ENCODE peak calls at places on chromosomes 16 and 17, in seven cellular contexts. W is ascending aorta, I is DND-41, Q is lung, N is GM23338, X is stomach, L is OCI-LY7. H is an unnamed sample.

GRCh38 chr17:79698086-79698690 is 32.6 kb upstream of the ENPP7 start:
- DNase-seq in N (no peak), W (no peak), X (no peak), I (no peak), Q (no peak), L (no peak), H (no peak)

GRCh38 chr16:53546988-53547391 is 44.0 kb upstream of the AKTIP start:
- DNase-seq in N (peak), L (no peak), W (no peak), X (no peak), Q (no peak), I (peak), H (no peak)

GRCh38 chr16:84404936-84405640 is 36.8 kb downstream of the ATP2C2 start:
- DNase-seq in L (no peak), N (no peak), X (no peak), W (no peak), Q (no peak), I (no peak), H (no peak)

GRCh38 chr16:86774931-86775330 is 196.6 kb downstream of the FOXL1 start:
- DNase-seq in I (no peak), Q (no peak), N (no peak), X (no peak), W (no peak), L (no peak), H (no peak)

GRCh38 chr17:40321502-40322416 is 12.8 kb downstream of the RARA start:
- DNase-seq in W (no peak), L (no peak), I (no peak), N (no peak), Q (peak), X (peak), H (no peak)

GRCh38 chr17:69188064-69188463 is 40.6 kb downstream of the ABCA10 start:
- DNase-seq in L (no peak), N (no peak), Q (no peak), W (no peak), I (no peak), X (no peak), H (no peak)

GRCh38 chr16:56354016-56354415 is 71.3 kb downstream of the AMFR start:
- DNase-seq in X (peak), N (no peak), Q (no peak), L (no peak), I (no peak), W (peak), H (no peak)

GRCh38 chr17:28501421-28502284 is 4.5 kb upstream of the FOXN1 start:
- DNase-seq in W (no peak), X (no peak), N (no peak), L (no peak), I (no peak), Q (no peak), H (no peak)

GRCh38 chr16:87806608-87807546 is 41.1 kb upstream of the KLHDC4 start:
- DNase-seq in N (no peak), W (peak), L (peak), X (peak), Q (peak), I (peak), H (peak)

GRCh38 chr16:82010649-82011048 is 621 bp downstream of the SDR42E1 start:
- DNase-seq in I (no peak), L (no peak), X (no peak), N (no peak), Q (no peak), W (no peak), H (no peak)

GRCh38 chr16:77675464-77676324 is 46.6 kb upstream of the NUDT7 start:
- DNase-seq in L (peak), W (peak), N (peak), I (peak), X (peak), Q (peak), H (no peak)

GRCh38 chr16:57592591-57593003 is 35.8 kb upstream of the ADGRG1 start:
- DNase-seq in L (no peak), N (no peak), X (peak), Q (no peak), W (no peak), I (peak), H (no peak)

GRCh38 chr17:21425321-21425720 is 49.2 kb downstream of the KCNJ12 start:
- DNase-seq in N (no peak), I (no peak), Q (no peak), L (no peak), X (no peak), W (no peak), H (no peak)

GRCh38 chr16:57480127-57480753 is 6.1 kb downstream of the DOK4 start:
- DNase-seq in I (no peak), X (peak), L (no peak), W (peak), N (no peak), Q (peak), H (no peak)

GRCh38 chr16:10988164-10988803 is 43.9 kb downstream of the CLEC16A start:
- DNase-seq in L (peak), N (peak), W (no peak), I (peak), Q (peak), X (no peak), H (no peak)

GRCh38 chr17:62111562-62112180 is 46.6 kb upstream of the MED13 start:
- DNase-seq in X (no peak), W (no peak), I (no peak), Q (no peak), L (no peak), N (peak), H (no peak)

GRCh38 chr17:62109924-62110323 is 44.8 kb upstream of the MED13 start:
- DNase-seq in W (no peak), X (no peak), I (no peak), N (no peak), L (no peak), Q (no peak), H (no peak)

GRCh38 chr17:62105861-62106260 is 40.8 kb upstream of the MED13 start:
- DNase-seq in I (no peak), X (peak), Q (no peak), W (no peak), N (no peak), L (no peak), H (no peak)

GRCh38 chr17:62110923-62111484 is 45.9 kb upstream of the MED13 start:
- DNase-seq in N (no peak), W (no peak), L (no peak), X (no peak), Q (no peak), I (no peak), H (no peak)

GRCh38 chr17:62109378-62109902 is 44.4 kb upstream of the MED13 start:
- DNase-seq in I (peak), N (peak), X (peak), L (peak), W (peak), Q (peak), H (no peak)
- TF ChIP-seq CTCF in I (peak), N (peak), X (peak), L (peak), W (peak), Q (peak), H (no peak)

DNA sequence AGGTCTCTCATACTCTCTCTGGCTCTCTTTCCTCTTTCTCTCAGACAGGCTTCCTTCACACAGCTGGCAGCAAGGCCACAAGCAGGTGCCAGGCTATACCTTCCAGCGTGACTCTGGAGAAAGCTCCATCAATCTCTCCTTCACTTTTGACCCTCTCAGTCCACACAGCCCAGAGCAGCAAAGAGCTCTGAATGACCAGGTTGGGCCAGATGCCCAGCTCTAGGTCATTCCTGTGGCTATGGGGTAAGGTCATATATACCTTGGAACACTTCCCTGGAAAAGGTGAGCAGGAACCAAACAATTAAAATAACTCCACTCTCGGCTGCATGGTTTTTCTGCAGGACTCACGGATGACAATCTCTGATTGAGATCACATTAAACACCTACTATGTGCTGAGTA is 8.8 kb downstream of the ADAP2 start:
- DNase-seq in L (no peak), N (no peak), W (no peak), X (peak), I (no peak), Q (no peak), H (no peak)
- H3K27ac ChIP-seq in L (no peak), N (no peak), W (no peak), X (no peak), I (no peak), Q (no peak), H (no peak)

DNA sequence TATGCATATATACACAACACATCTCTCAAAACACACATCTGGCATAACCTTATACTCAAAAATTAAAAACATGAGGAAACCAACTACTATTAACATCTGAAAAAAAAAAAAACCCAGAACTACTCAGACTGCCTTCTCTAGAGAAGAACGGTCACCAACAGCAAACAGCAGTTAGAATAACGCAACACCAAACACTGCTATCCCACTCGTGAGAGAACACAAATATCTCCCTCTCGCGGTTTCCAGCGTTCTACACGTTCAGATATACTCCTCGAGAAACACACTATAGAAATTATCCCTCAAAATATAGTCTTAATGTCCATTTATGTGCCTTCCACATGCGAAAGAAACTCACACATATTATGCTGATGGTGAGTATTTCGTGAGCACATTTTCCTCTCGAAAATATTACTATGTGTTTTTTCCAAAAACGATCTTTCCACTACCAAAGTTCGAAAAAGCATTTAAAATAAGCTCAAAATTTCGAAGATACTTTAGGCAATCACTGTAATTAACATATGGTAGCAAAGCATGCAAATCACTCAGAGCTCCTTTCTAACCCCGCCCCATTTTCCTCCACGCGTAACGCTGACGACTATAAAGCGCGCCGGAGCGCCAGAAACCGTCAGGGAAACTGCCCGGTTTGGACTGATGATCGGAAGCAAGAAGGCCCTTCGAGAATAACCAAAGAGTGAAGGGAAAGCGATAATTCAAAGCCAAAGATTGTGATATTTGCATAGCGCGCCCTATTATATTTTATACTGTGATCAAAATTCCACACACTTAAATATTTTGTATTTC is 60.1 kb downstream of the TEX14 start:
- DNase-seq in L (peak), W (peak), Q (peak), X (peak), I (no peak), N (peak), H (peak)
- TF ChIP-seq CTCF in L (peak), W (peak), Q (no peak), X (peak), I (no peak), N (no peak), H (no peak)

DNA sequence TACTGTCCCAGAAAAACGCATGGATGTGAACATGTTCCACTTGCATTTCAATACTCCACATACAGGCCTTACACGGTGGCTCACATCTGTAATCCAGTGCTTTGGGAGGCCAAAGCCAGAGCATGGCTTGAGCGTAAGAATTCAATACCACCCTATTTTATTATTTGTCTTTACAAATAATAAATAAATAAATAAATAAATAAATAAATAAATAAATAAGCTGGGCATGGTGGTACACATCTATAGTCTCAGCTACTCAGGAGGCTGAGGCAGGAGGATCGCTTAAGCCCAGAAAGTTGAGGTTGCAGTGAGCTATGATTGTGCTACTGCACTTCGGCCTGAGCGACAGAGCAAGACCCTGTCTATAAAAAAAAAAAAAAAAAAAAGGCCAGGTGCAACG is 53.9 kb downstream of the PLXDC1 start:
- DNase-seq in N (no peak), X (no peak), W (no peak), L (no peak), Q (no peak), I (no peak), H (no peak)
- H3K27ac ChIP-seq in N (no peak), X (no peak), W (no peak), L (no peak), Q (no peak), I (peak), H (peak)

GRCh38 chr17:5838661-5839300 is 231.4 kb upstream of the WSCD1 start:
- DNase-seq in Q (no peak), N (peak), W (no peak), L (peak), I (no peak), X (no peak), H (no peak)
- TF ChIP-seq CTCF in Q (no peak), N (peak), W (no peak), L (peak), I (no peak), X (no peak), H (no peak)

GRCh38 chr17:54466875-54467274 is 433.8 kb upstream of the TOM1L1 start:
- DNase-seq in W (no peak), X (no peak), I (no peak), N (no peak), Q (no peak), L (no peak), H (no peak)
- H3K27ac ChIP-seq in W (no peak), X (no peak), I (no peak), N (no peak), Q (no peak), L (no peak), H (no peak)

DNA sequence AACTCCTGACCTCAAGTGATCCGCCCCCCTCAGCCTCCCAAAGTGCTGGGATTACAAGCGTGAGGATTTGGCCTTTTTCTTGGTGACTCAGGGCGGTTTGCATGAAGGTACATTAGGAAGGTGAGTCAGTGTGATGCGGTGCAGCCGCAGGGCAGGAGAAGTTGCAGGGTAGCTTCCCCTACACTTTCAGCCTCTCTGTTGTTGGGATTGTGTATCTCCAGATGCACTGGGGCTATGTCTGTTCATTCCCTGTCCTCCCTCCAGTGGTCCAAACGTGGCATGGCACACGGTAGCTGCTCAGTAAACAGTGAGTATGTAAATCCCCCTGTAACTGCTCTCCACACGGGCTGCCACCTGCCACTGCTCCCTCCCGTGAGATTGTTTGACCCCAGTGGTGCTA is 109.1 kb upstream of the CDC42EP4 start:
- DNase-seq in N (peak), L (peak), Q (no peak), W (no peak), X (no peak), I (no peak), H (no peak)
- TF ChIP-seq CTCF in N (peak), L (peak), Q (no peak), W (no peak), X (no peak), I (peak), H (no peak)